ENCODE peak calls at places on chromosomes 1 and 21, in five cellular contexts. One of them, this sample, is unnamed.

GRCh38 chr1:99613716-99614115 is 32.2 kb upstream of the PALMD start:
- DNase-seq in natural killer cell treated with Interleukin-12 subunit alpha and Interleukin-12 subunit beta and Interleukin-15 and Interleukin-18, amount 100 ng/mL, for 72 hours: no peak
- DNase-seq in NT2/D1: no peak
- DNase-seq in A549: no peak
- DNase-seq in NCI-H524: no peak
- DNase-seq in this sample: no peak

GRCh38 chr1:18556364-18556763 is 74.3 kb upstream of the PAX7 start:
- DNase-seq in natural killer cell treated with Interleukin-12 subunit alpha and Interleukin-12 subunit beta and Interleukin-15 and Interleukin-18, amount 100 ng/mL, for 72 hours: no peak
- DNase-seq in NT2/D1: no peak
- DNase-seq in A549: peak
- DNase-seq in NCI-H524: no peak
- DNase-seq in this sample: no peak

GRCh38 chr1:189859385-189859977 is 618.2 kb downstream of the BRINP3 start:
- DNase-seq in natural killer cell treated with Interleukin-12 subunit alpha and Interleukin-12 subunit beta and Interleukin-15 and Interleukin-18, amount 100 ng/mL, for 72 hours: no peak
- DNase-seq in NT2/D1: peak
- DNase-seq in A549: peak
- DNase-seq in NCI-H524: no peak
- DNase-seq in this sample: peak

GRCh38 chr21:37903396-37903795 is 12.9 kb downstream of the KCNJ6 start:
- DNase-seq in natural killer cell treated with Interleukin-12 subunit alpha and Interleukin-12 subunit beta and Interleukin-15 and Interleukin-18, amount 100 ng/mL, for 72 hours: no peak
- DNase-seq in NT2/D1: no peak
- DNase-seq in A549: no peak
- DNase-seq in NCI-H524: no peak
- DNase-seq in this sample: no peak

GRCh38 chr1:8343044-8343443 is 25.1 kb downstream of the SLC45A1 start:
- DNase-seq in natural killer cell treated with Interleukin-12 subunit alpha and Interleukin-12 subunit beta and Interleukin-15 and Interleukin-18, amount 100 ng/mL, for 72 hours: no peak
- DNase-seq in NT2/D1: no peak
- DNase-seq in A549: no peak
- DNase-seq in NCI-H524: no peak
- DNase-seq in this sample: no peak

GRCh38 chr1:119917304-119918055 is 21.2 kb upstream of the ADAM30 start:
- DNase-seq in natural killer cell treated with Interleukin-12 subunit alpha and Interleukin-12 subunit beta and Interleukin-15 and Interleukin-18, amount 100 ng/mL, for 72 hours: no peak
- DNase-seq in NT2/D1: no peak
- DNase-seq in A549: no peak
- DNase-seq in NCI-H524: no peak
- DNase-seq in this sample: no peak

GRCh38 chr1:50109647-50110075 is 941 bp downstream of the ELAVL4 start:
- DNase-seq in natural killer cell treated with Interleukin-12 subunit alpha and Interleukin-12 subunit beta and Interleukin-15 and Interleukin-18, amount 100 ng/mL, for 72 hours: no peak
- DNase-seq in NT2/D1: no peak
- DNase-seq in A549: no peak
- DNase-seq in NCI-H524: peak
- DNase-seq in this sample: no peak

GRCh38 chr21:45080232-45080631 is 5.9 kb downstream of the ADARB1 start:
- DNase-seq in natural killer cell treated with Interleukin-12 subunit alpha and Interleukin-12 subunit beta and Interleukin-15 and Interleukin-18, amount 100 ng/mL, for 72 hours: no peak
- DNase-seq in NT2/D1: no peak
- DNase-seq in A549: no peak
- DNase-seq in NCI-H524: no peak
- DNase-seq in this sample: no peak

GRCh38 chr1:161182214-161182613 is 4.9 kb upstream of the B4GALT3 start:
- DNase-seq in natural killer cell treated with Interleukin-12 subunit alpha and Interleukin-12 subunit beta and Interleukin-15 and Interleukin-18, amount 100 ng/mL, for 72 hours: peak
- DNase-seq in NT2/D1: no peak
- DNase-seq in A549: peak
- DNase-seq in NCI-H524: no peak
- DNase-seq in this sample: no peak

GRCh38 chr1:46401964-46402626 is 8.0 kb downstream of the FAAH start:
- DNase-seq in natural killer cell treated with Interleukin-12 subunit alpha and Interleukin-12 subunit beta and Interleukin-15 and Interleukin-18, amount 100 ng/mL, for 72 hours: no peak
- DNase-seq in NT2/D1: no peak
- DNase-seq in A549: peak
- DNase-seq in NCI-H524: no peak
- DNase-seq in this sample: no peak

GRCh38 chr1:114336360-114336759 is 174.6 kb downstream of the TRIM33 start:
- DNase-seq in natural killer cell treated with Interleukin-12 subunit alpha and Interleukin-12 subunit beta and Interleukin-15 and Interleukin-18, amount 100 ng/mL, for 72 hours: no peak
- DNase-seq in NT2/D1: no peak
- DNase-seq in A549: no peak
- DNase-seq in NCI-H524: no peak
- DNase-seq in this sample: no peak

GRCh38 chr1:175172503-175172902 is 20.1 kb downstream of the KIAA0040 start:
- DNase-seq in natural killer cell treated with Interleukin-12 subunit alpha and Interleukin-12 subunit beta and Interleukin-15 and Interleukin-18, amount 100 ng/mL, for 72 hours: no peak
- DNase-seq in NT2/D1: no peak
- DNase-seq in A549: no peak
- DNase-seq in NCI-H524: no peak
- DNase-seq in this sample: no peak

GRCh38 chr1:4150262-4150661 is 250.2 kb upstream of the C1orf174 start:
- DNase-seq in natural killer cell treated with Interleukin-12 subunit alpha and Interleukin-12 subunit beta and Interleukin-15 and Interleukin-18, amount 100 ng/mL, for 72 hours: no peak
- DNase-seq in NT2/D1: peak
- DNase-seq in A549: no peak
- DNase-seq in NCI-H524: no peak
- DNase-seq in this sample: no peak

GRCh38 chr1:103942029-103942428 is 192.3 kb downstream of the AMY1C start:
- DNase-seq in natural killer cell treated with Interleukin-12 subunit alpha and Interleukin-12 subunit beta and Interleukin-15 and Interleukin-18, amount 100 ng/mL, for 72 hours: no peak
- DNase-seq in NT2/D1: no peak
- DNase-seq in A549: no peak
- DNase-seq in NCI-H524: no peak
- DNase-seq in this sample: no peak

GRCh38 chr1:61941794-61942193 is 199.5 kb downstream of the PATJ start:
- DNase-seq in natural killer cell treated with Interleukin-12 subunit alpha and Interleukin-12 subunit beta and Interleukin-15 and Interleukin-18, amount 100 ng/mL, for 72 hours: no peak
- DNase-seq in NT2/D1: no peak
- DNase-seq in A549: no peak
- DNase-seq in NCI-H524: no peak
- DNase-seq in this sample: no peak

GRCh38 chr21:29237110-29238051 is 61.3 kb upstream of the BACH1 start:
- DNase-seq in natural killer cell treated with Interleukin-12 subunit alpha and Interleukin-12 subunit beta and Interleukin-15 and Interleukin-18, amount 100 ng/mL, for 72 hours: no peak
- DNase-seq in NT2/D1: no peak
- DNase-seq in A549: no peak
- DNase-seq in NCI-H524: no peak
- DNase-seq in this sample: no peak

GRCh38 chr1:93692983-93693591 is 11.4 kb upstream of the BCAR3 start:
- DNase-seq in natural killer cell treated with Interleukin-12 subunit alpha and Interleukin-12 subunit beta and Interleukin-15 and Interleukin-18, amount 100 ng/mL, for 72 hours: peak
- DNase-seq in NT2/D1: no peak
- DNase-seq in A549: peak
- DNase-seq in NCI-H524: no peak
- DNase-seq in this sample: no peak

GRCh38 chr1:203557958-203558760 is 64.2 kb downstream of the OPTC start:
- DNase-seq in natural killer cell treated with Interleukin-12 subunit alpha and Interleukin-12 subunit beta and Interleukin-15 and Interleukin-18, amount 100 ng/mL, for 72 hours: peak
- DNase-seq in NT2/D1: no peak
- DNase-seq in A549: peak
- DNase-seq in NCI-H524: no peak
- DNase-seq in this sample: no peak

GRCh38 chr1:148352470-148353118 is 130.5 kb downstream of the PPIAL4G start:
- DNase-seq in natural killer cell treated with Interleukin-12 subunit alpha and Interleukin-12 subunit beta and Interleukin-15 and Interleukin-18, amount 100 ng/mL, for 72 hours: no peak
- DNase-seq in NT2/D1: no peak
- DNase-seq in A549: no peak
- DNase-seq in NCI-H524: no peak
- DNase-seq in this sample: no peak

GRCh38 chr1:234755449-234755863 is 145.5 kb upstream of the IRF2BP2 start:
- DNase-seq in natural killer cell treated with Interleukin-12 subunit alpha and Interleukin-12 subunit beta and Interleukin-15 and Interleukin-18, amount 100 ng/mL, for 72 hours: no peak
- DNase-seq in NT2/D1: no peak
- DNase-seq in A549: no peak
- DNase-seq in NCI-H524: peak
- DNase-seq in this sample: no peak

GRCh38 chr1:207242911-207243310 is 78.6 kb upstream of the CD55 start:
- DNase-seq in natural killer cell treated with Interleukin-12 subunit alpha and Interleukin-12 subunit beta and Interleukin-15 and Interleukin-18, amount 100 ng/mL, for 72 hours: no peak
- DNase-seq in NT2/D1: no peak
- DNase-seq in A549: no peak
- DNase-seq in NCI-H524: no peak
- DNase-seq in this sample: no peak

This sample was measured in iPS DF 6.9.